ENCODE peak calls at places on chromosomes 16 and 17, in five cellular contexts. One of them, this sample, is unnamed.

GRCh38 chr16:72908362-72908838 is 139.5 kb downstream of the ZFHX3 start:
- DNase-seq in BJ: no peak
- DNase-seq in MM.1S: no peak
- DNase-seq in effector memory CD4-positive, alpha-beta T cell: no peak
- DNase-seq in IMR-90: no peak
- DNase-seq in this sample: no peak

GRCh38 chr17:16933317-16934132 is 38.4 kb downstream of the TNFRSF13B start:
- DNase-seq in BJ: no peak
- DNase-seq in MM.1S: no peak
- DNase-seq in effector memory CD4-positive, alpha-beta T cell: no peak
- DNase-seq in IMR-90: no peak
- DNase-seq in this sample: no peak

GRCh38 chr17:27598337-27599050 is 32.5 kb upstream of the LGALS9 start:
- DNase-seq in BJ: no peak
- DNase-seq in MM.1S: no peak
- DNase-seq in effector memory CD4-positive, alpha-beta T cell: no peak
- DNase-seq in IMR-90: no peak
- DNase-seq in this sample: no peak

GRCh38 chr16:58212824-58213655 is 15.1 kb upstream of the CSNK2A2 start:
- DNase-seq in BJ: no peak
- DNase-seq in MM.1S: no peak
- DNase-seq in effector memory CD4-positive, alpha-beta T cell: no peak
- DNase-seq in IMR-90: no peak
- DNase-seq in this sample: no peak

GRCh38 chr17:39527220-39527813 is 66.0 kb downstream of the CDK12 start:
- DNase-seq in BJ: no peak
- DNase-seq in MM.1S: peak; percentile 38
- DNase-seq in effector memory CD4-positive, alpha-beta T cell: no peak
- DNase-seq in IMR-90: no peak
- DNase-seq in this sample: peak; percentile 20

GRCh38 chr17:46889992-46890564 is 32.9 kb upstream of the GOSR2 start:
- DNase-seq in BJ: no peak
- DNase-seq in MM.1S: no peak
- DNase-seq in effector memory CD4-positive, alpha-beta T cell: no peak
- DNase-seq in IMR-90: no peak
- DNase-seq in this sample: no peak

GRCh38 chr17:79975498-79976134 is 60.1 kb downstream of the TBC1D16 start:
- DNase-seq in BJ: no peak
- DNase-seq in MM.1S: no peak
- DNase-seq in effector memory CD4-positive, alpha-beta T cell: no peak
- DNase-seq in IMR-90: no peak
- DNase-seq in this sample: no peak

GRCh38 chr16:46886764-46887523 is 2.8 kb downstream of the GPT2 start:
- DNase-seq in BJ: no peak
- DNase-seq in MM.1S: no peak
- DNase-seq in effector memory CD4-positive, alpha-beta T cell: no peak
- DNase-seq in IMR-90: no peak
- DNase-seq in this sample: no peak

GRCh38 chr17:17647521-17648178 is 33.6 kb upstream of the RAI1 start:
- DNase-seq in BJ: no peak
- DNase-seq in MM.1S: no peak
- DNase-seq in effector memory CD4-positive, alpha-beta T cell: no peak
- DNase-seq in IMR-90: no peak
- DNase-seq in this sample: no peak

GRCh38 chr17:64441772-64442549 is 7.0 kb upstream of the MILR1 start:
- DNase-seq in BJ: no peak
- DNase-seq in MM.1S: peak; percentile 64
- DNase-seq in effector memory CD4-positive, alpha-beta T cell: peak; percentile 3
- DNase-seq in IMR-90: peak; percentile 54
- DNase-seq in this sample: peak; percentile 84

DNA sequence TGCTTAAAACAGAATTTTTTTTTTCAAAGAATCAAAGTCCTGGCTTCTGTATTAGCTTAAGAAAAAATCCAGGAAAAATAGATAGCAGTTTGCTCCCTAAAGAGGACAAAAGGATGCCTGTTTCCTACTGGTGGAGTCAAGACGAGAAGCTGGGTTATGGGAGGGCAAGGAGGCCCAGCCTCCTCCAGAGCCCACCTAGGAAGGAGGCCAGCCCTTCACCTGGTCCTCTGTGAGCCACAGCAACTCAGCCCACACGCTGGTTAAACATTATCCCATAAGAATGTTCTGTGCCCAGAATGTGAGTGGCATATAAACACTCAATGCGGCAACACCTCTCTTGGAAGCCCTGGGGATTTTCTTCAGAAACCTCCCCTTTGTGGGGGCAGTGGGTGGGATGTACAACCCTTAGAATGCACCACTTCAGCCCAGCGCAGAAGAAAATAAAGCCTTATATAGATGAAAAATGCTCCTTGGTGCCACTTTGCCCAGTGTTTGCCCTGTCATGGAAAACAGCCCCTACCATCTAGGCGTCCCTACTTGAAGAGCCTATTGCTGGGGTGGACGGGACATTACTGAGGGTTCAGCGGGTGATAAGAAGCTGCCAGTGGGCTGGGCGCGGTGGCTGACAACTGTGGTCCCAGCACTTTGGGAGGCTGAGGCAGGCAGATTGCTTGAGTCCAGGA is 48.0 kb downstream of the TEKT5 start:
- DNase-seq in BJ: no peak
- DNase-seq in MM.1S: no peak
- DNase-seq in effector memory CD4-positive, alpha-beta T cell: no peak
- DNase-seq in IMR-90: no peak
- DNase-seq in this sample: no peak
- H3K4me3 ChIP-seq in BJ: no peak overlapping the region
- H3K4me3 ChIP-seq in MM.1S: no peak overlapping the region
- H3K4me3 ChIP-seq in effector memory CD4-positive, alpha-beta T cell: no peak overlapping the region
- H3K4me3 ChIP-seq in IMR-90: no peak overlapping the region
- H3K4me3 ChIP-seq in this sample: no peak overlapping the region

GRCh38 chr16:83968891-83969672 is 1.0 kb downstream of the NECAB2 start:
- DNase-seq in BJ: no peak
- DNase-seq in MM.1S: no peak
- DNase-seq in effector memory CD4-positive, alpha-beta T cell: no peak
- DNase-seq in IMR-90: no peak
- DNase-seq in this sample: no peak
- H3K4me3 ChIP-seq in BJ: no peak overlapping the region
- H3K4me3 ChIP-seq in MM.1S: no peak overlapping the region
- H3K4me3 ChIP-seq in effector memory CD4-positive, alpha-beta T cell: no peak overlapping the region
- H3K4me3 ChIP-seq in IMR-90: peak overlapping the region; percentile 16
- H3K4me3 ChIP-seq in this sample: no peak overlapping the region

DNA sequence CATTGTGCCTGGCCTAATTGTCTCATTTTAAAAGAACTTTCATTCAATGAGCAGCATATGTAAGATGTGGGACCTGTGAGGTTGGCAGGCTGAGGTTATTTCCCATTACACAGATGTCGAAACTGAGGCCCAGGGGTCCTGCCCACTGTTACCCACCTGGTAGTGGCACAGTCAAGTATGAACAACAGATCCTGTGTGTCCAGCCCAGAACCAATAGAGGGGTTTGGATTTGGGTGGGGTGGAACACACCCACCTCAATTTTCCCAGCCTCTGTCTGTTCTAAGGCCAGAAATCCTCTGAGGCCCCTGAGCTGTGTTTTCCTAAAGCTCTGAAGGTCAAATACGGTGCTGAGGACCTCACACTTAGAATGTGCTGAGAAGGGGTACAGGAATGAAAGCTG is 179.5 kb downstream of the XYLT1 start:
- DNase-seq in BJ: no peak
- DNase-seq in MM.1S: no peak
- DNase-seq in effector memory CD4-positive, alpha-beta T cell: no peak
- DNase-seq in IMR-90: no peak
- DNase-seq in this sample: no peak
- H3K4me3 ChIP-seq in BJ: no peak overlapping the region
- H3K4me3 ChIP-seq in MM.1S: no peak overlapping the region
- H3K4me3 ChIP-seq in effector memory CD4-positive, alpha-beta T cell: no peak overlapping the region
- H3K4me3 ChIP-seq in IMR-90: no peak overlapping the region
- H3K4me3 ChIP-seq in this sample: no peak overlapping the region

GRCh38 chr17:68205251-68205807 is 42.5 kb upstream of the AMZ2 start:
- DNase-seq in BJ: peak; percentile 17
- DNase-seq in MM.1S: peak; percentile 93
- DNase-seq in effector memory CD4-positive, alpha-beta T cell: peak; percentile 82
- DNase-seq in IMR-90: peak; percentile 82
- DNase-seq in this sample: peak; percentile 81
- H3K4me3 ChIP-seq in BJ: peak overlapping the region; percentile 87
- H3K4me3 ChIP-seq in MM.1S: peak overlapping the region; percentile 83
- H3K4me3 ChIP-seq in effector memory CD4-positive, alpha-beta T cell: peak overlapping the region; percentile 77
- H3K4me3 ChIP-seq in IMR-90: peak overlapping the region; percentile 99
- H3K4me3 ChIP-seq in this sample: peak overlapping the region; percentile 60